ENCODE peak calls at places on chromosomes 1 and 21, in five cellular contexts. One of them, this sample, is unnamed.

GRCh38 chr21:45320261-45320990 is 32.7 kb upstream of the POFUT2 start:
- DNase-seq in ovary: peak; percentile 16
- DNase-seq in transverse colon: no peak
- DNase-seq in right cardiac atrium: peak; percentile 76
- DNase-seq in tibial artery: peak; percentile 88
- DNase-seq in this sample: no peak

GRCh38 chr1:38872401-38873026 is 634 bp downstream of the MYCBP start:
- DNase-seq in ovary: no peak
- DNase-seq in transverse colon: peak; percentile 36
- DNase-seq in right cardiac atrium: no peak
- DNase-seq in tibial artery: no peak
- DNase-seq in this sample: peak; percentile 42

GRCh38 chr1:26889580-26890466 is at the start of gene GPN2:
- DNase-seq in ovary: peak; percentile 70
- DNase-seq in transverse colon: peak; percentile 82
- DNase-seq in right cardiac atrium: peak; percentile 92
- DNase-seq in tibial artery: peak; percentile 87
- DNase-seq in this sample: peak; percentile 83

GRCh38 chr1:227925582-227926198 is 22.0 kb downstream of the WNT9A start:
- DNase-seq in ovary: no peak
- DNase-seq in transverse colon: no peak
- DNase-seq in right cardiac atrium: no peak
- DNase-seq in tibial artery: no peak
- DNase-seq in this sample: no peak

GRCh38 chr1:116989851-116990250 is 11.7 kb upstream of the CD101 start:
- DNase-seq in ovary: no peak
- DNase-seq in transverse colon: no peak
- DNase-seq in right cardiac atrium: no peak
- DNase-seq in tibial artery: no peak
- DNase-seq in this sample: no peak

GRCh38 chr1:89198500-89199072 is at the start of gene GBP4:
- DNase-seq in ovary: peak; percentile 49
- DNase-seq in transverse colon: peak; percentile 46
- DNase-seq in right cardiac atrium: peak; percentile 71
- DNase-seq in tibial artery: no peak
- DNase-seq in this sample: peak; percentile 25

GRCh38 chr1:51264470-51264869 is 28.4 kb downstream of the RNF11 start:
- DNase-seq in ovary: no peak
- DNase-seq in transverse colon: no peak
- DNase-seq in right cardiac atrium: no peak
- DNase-seq in tibial artery: no peak
- DNase-seq in this sample: no peak

GRCh38 chr21:34743831-34744230 is 75.0 kb downstream of the CLIC6 start:
- DNase-seq in ovary: no peak
- DNase-seq in transverse colon: peak; percentile 32
- DNase-seq in right cardiac atrium: no peak
- DNase-seq in tibial artery: peak; percentile 70
- DNase-seq in this sample: no peak

DNA sequence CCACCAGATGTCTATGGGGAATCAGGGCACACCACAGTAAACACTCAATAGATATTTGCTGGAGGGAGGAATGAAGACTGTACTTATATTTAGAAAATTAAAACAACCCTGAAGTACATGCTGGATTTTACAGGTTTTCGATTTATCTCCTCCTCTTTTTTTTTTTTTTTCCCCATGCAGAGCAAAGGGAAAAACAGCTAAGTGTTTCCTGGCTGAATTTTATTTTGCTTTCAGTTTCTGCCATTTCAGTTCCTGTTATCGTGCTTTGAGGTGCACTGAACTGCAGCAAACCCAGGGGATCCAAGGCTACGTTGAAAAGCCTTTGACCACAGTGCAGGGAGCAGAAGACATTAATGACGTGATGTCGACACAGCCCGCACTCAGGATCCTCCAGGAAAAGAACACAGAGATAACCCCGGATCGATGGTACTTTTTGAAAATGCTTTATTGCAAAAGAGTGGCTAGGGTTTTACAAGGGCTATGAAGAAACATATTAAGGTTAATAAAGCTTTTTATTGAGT is 35.9 kb upstream of the CNN3 start:
- DNase-seq in ovary: peak; percentile 59
- DNase-seq in transverse colon: peak; percentile 60
- DNase-seq in right cardiac atrium: no peak
- DNase-seq in tibial artery: no peak
- DNase-seq in this sample: peak; percentile 74
- H3K27ac ChIP-seq in ovary: peak overlapping the region; percentile 91
- H3K27ac ChIP-seq in transverse colon: peak overlapping the region; percentile 86
- H3K27ac ChIP-seq in right cardiac atrium: peak overlapping the region; percentile 82
- H3K27ac ChIP-seq in tibial artery: peak overlapping the region; percentile 57
- H3K27ac ChIP-seq in this sample: peak overlapping the region; percentile 89

DNA sequence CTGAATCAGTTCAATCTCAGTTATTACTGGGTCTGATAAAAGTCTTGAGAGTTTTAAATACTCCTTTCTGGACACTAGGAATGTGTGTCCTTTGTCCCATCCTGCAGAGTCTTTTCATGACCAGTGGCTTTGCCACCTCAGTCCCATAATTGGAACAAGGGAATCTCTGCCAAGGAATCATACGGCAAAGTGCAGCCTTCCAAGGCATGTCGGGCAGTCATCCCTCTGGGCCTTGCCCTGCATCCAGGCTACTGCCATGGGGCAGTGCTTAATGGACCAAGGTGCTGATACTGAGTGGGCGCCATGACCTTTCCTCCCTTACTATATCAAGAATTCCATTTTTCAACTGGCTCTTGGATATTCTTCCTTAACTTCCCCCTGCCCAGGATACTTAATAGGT is 195.3 kb downstream of the ZC3H11B start:
- DNase-seq in ovary: no peak
- DNase-seq in transverse colon: no peak
- DNase-seq in right cardiac atrium: no peak
- DNase-seq in tibial artery: no peak
- DNase-seq in this sample: no peak
- H3K27ac ChIP-seq in ovary: no peak overlapping the region
- H3K27ac ChIP-seq in transverse colon: no peak overlapping the region
- H3K27ac ChIP-seq in right cardiac atrium: no peak overlapping the region
- H3K27ac ChIP-seq in tibial artery: no peak overlapping the region
- H3K27ac ChIP-seq in this sample: no peak overlapping the region

GRCh38 chr1:235911300-235911662 is 44.6 kb upstream of the LYST start:
- DNase-seq in ovary: no peak
- DNase-seq in transverse colon: no peak
- DNase-seq in right cardiac atrium: no peak
- DNase-seq in tibial artery: no peak
- DNase-seq in this sample: no peak
- H3K27ac ChIP-seq in ovary: no peak overlapping the region
- H3K27ac ChIP-seq in transverse colon: no peak overlapping the region
- H3K27ac ChIP-seq in right cardiac atrium: no peak overlapping the region
- H3K27ac ChIP-seq in tibial artery: peak overlapping the region; percentile 74
- H3K27ac ChIP-seq in this sample: peak overlapping the region; percentile 82

GRCh38 chr1:207321790-207322530 is 482 bp downstream of the CD55 start:
- DNase-seq in ovary: peak; percentile 49
- DNase-seq in transverse colon: no peak
- DNase-seq in right cardiac atrium: no peak
- DNase-seq in tibial artery: no peak
- DNase-seq in this sample: no peak

GRCh38 chr1:207327994-207328393 is 6.5 kb downstream of the CD55 start:
- DNase-seq in ovary: no peak
- DNase-seq in transverse colon: no peak
- DNase-seq in right cardiac atrium: no peak
- DNase-seq in tibial artery: no peak
- DNase-seq in this sample: no peak

GRCh38 chr1:207319207-207319606 is 2.3 kb upstream of the CD55 start:
- DNase-seq in ovary: no peak
- DNase-seq in transverse colon: no peak
- DNase-seq in right cardiac atrium: no peak
- DNase-seq in tibial artery: no peak
- DNase-seq in this sample: no peak

GRCh38 chr1:207321045-207321789 is at the start of gene CD55:
- DNase-seq in ovary: peak; percentile 89
- DNase-seq in transverse colon: peak; percentile 98
- DNase-seq in right cardiac atrium: peak; percentile 97
- DNase-seq in tibial artery: peak; percentile 96
- DNase-seq in this sample: peak; percentile 99

GRCh38 chr1:207323425-207323976 is 2.0 kb downstream of the CD55 start:
- DNase-seq in ovary: no peak
- DNase-seq in transverse colon: no peak
- DNase-seq in right cardiac atrium: no peak
- DNase-seq in tibial artery: no peak
- DNase-seq in this sample: no peak
- H3K27ac ChIP-seq in ovary: no peak overlapping the region
- H3K27ac ChIP-seq in transverse colon: no peak overlapping the region
- H3K27ac ChIP-seq in right cardiac atrium: no peak overlapping the region
- H3K27ac ChIP-seq in tibial artery: no peak overlapping the region
- H3K27ac ChIP-seq in this sample: no peak overlapping the region

This sample was measured in adrenal gland.